ENCODE peak calls at places on chromosomes 6 and 20, in seven cellular contexts. One of them, this sample, is unnamed.

GRCh38 chr20:34709836-34710567 is 5.9 kb downstream of the TP53INP2 start:
- DNase-seq in HCEC 1CT: peak; percentile 76
- DNase-seq in IMR-90: peak; percentile 51
- DNase-seq in H7: peak; percentile 93
- DNase-seq in G401: no peak
- DNase-seq in CD8-positive, alpha-beta memory T cell: no peak
- DNase-seq in neural crest cell: peak; percentile 36
- DNase-seq in this sample: no peak

GRCh38 chr6:135568366-135568765 is 70.8 kb upstream of the AHI1 start:
- DNase-seq in neural crest cell: no peak
- DNase-seq in CD8-positive, alpha-beta memory T cell: peak; percentile 59
- DNase-seq in HCEC 1CT: peak; percentile 49
- DNase-seq in G401: no peak
- DNase-seq in H7: no peak
- DNase-seq in IMR-90: peak; percentile 95
- DNase-seq in this sample: no peak

GRCh38 chr6:2745246-2745645 is 5.5 kb downstream of the MYLK4 start:
- DNase-seq in neural crest cell: no peak
- DNase-seq in H7: no peak
- DNase-seq in CD8-positive, alpha-beta memory T cell: no peak
- DNase-seq in HCEC 1CT: no peak
- DNase-seq in G401: no peak
- DNase-seq in IMR-90: no peak
- DNase-seq in this sample: no peak

GRCh38 chr6:149362289-149362688 is 37.8 kb upstream of the SUMO4 start:
- DNase-seq in CD8-positive, alpha-beta memory T cell: no peak
- DNase-seq in HCEC 1CT: no peak
- DNase-seq in neural crest cell: no peak
- DNase-seq in H7: no peak
- DNase-seq in IMR-90: no peak
- DNase-seq in G401: no peak
- DNase-seq in this sample: no peak

GRCh38 chr6:121951918-121952379 is 447.5 kb upstream of the HSF2 start:
- DNase-seq in HCEC 1CT: peak; percentile 81
- DNase-seq in H7: no peak
- DNase-seq in G401: no peak
- DNase-seq in IMR-90: peak; percentile 80
- DNase-seq in CD8-positive, alpha-beta memory T cell: no peak
- DNase-seq in neural crest cell: no peak
- DNase-seq in this sample: no peak

GRCh38 chr6:4270799-4271198 is 135.4 kb upstream of the ECI2 start:
- DNase-seq in H7: no peak
- DNase-seq in G401: peak; percentile 95
- DNase-seq in IMR-90: peak; percentile 68
- DNase-seq in HCEC 1CT: peak; percentile 2
- DNase-seq in CD8-positive, alpha-beta memory T cell: no peak
- DNase-seq in neural crest cell: no peak
- DNase-seq in this sample: no peak

GRCh38 chr6:168027521-168027920 is 30.1 kb downstream of the KIF25 start:
- DNase-seq in HCEC 1CT: no peak
- DNase-seq in neural crest cell: no peak
- DNase-seq in IMR-90: no peak
- DNase-seq in H7: no peak
- DNase-seq in G401: no peak
- DNase-seq in CD8-positive, alpha-beta memory T cell: no peak
- DNase-seq in this sample: no peak

GRCh38 chr20:63049561-63050221 is 42.9 kb upstream of the BHLHE23 start:
- DNase-seq in CD8-positive, alpha-beta memory T cell: no peak
- DNase-seq in G401: no peak
- DNase-seq in HCEC 1CT: no peak
- DNase-seq in neural crest cell: no peak
- DNase-seq in IMR-90: no peak
- DNase-seq in H7: no peak
- DNase-seq in this sample: no peak

GRCh38 chr6:74603676-74604075 is 602.2 kb downstream of the COL12A1 start:
- DNase-seq in G401: no peak
- DNase-seq in neural crest cell: no peak
- DNase-seq in CD8-positive, alpha-beta memory T cell: no peak
- DNase-seq in IMR-90: peak; percentile 45
- DNase-seq in H7: no peak
- DNase-seq in HCEC 1CT: peak; percentile 31
- DNase-seq in this sample: no peak

GRCh38 chr6:1348675-1349074 is 36.8 kb downstream of the FOXQ1 start:
- DNase-seq in G401: no peak
- DNase-seq in CD8-positive, alpha-beta memory T cell: no peak
- DNase-seq in H7: no peak
- DNase-seq in IMR-90: peak; percentile 55
- DNase-seq in HCEC 1CT: no peak
- DNase-seq in neural crest cell: no peak
- DNase-seq in this sample: no peak

GRCh38 chr6:168072266-168072665 is 6.7 kb downstream of the FRMD1 start:
- DNase-seq in neural crest cell: no peak
- DNase-seq in HCEC 1CT: no peak
- DNase-seq in IMR-90: no peak
- DNase-seq in G401: no peak
- DNase-seq in H7: no peak
- DNase-seq in CD8-positive, alpha-beta memory T cell: no peak
- DNase-seq in this sample: no peak

GRCh38 chr6:127791779-127792528 is 108.9 kb downstream of the THEMIS start:
- DNase-seq in G401: no peak
- DNase-seq in IMR-90: no peak
- DNase-seq in neural crest cell: no peak
- DNase-seq in H7: no peak
- DNase-seq in CD8-positive, alpha-beta memory T cell: no peak
- DNase-seq in HCEC 1CT: no peak
- DNase-seq in this sample: no peak

GRCh38 chr6:35229304-35229703 is 15.5 kb downstream of the SCUBE3 start:
- DNase-seq in HCEC 1CT: no peak
- DNase-seq in IMR-90: no peak
- DNase-seq in neural crest cell: no peak
- DNase-seq in H7: no peak
- DNase-seq in CD8-positive, alpha-beta memory T cell: no peak
- DNase-seq in G401: no peak
- DNase-seq in this sample: no peak

GRCh38 chr20:39111359-39112195 is 149.4 kb downstream of the DHX35 start:
- DNase-seq in neural crest cell: no peak
- DNase-seq in H7: no peak
- DNase-seq in IMR-90: no peak
- DNase-seq in CD8-positive, alpha-beta memory T cell: no peak
- DNase-seq in G401: no peak
- DNase-seq in HCEC 1CT: no peak
- DNase-seq in this sample: no peak

GRCh38 chr6:154932562-154933027 is 62.5 kb upstream of the TIAM2 start:
- DNase-seq in H7: peak; percentile 64
- DNase-seq in G401: no peak
- DNase-seq in CD8-positive, alpha-beta memory T cell: no peak
- DNase-seq in neural crest cell: no peak
- DNase-seq in HCEC 1CT: peak; percentile 75
- DNase-seq in IMR-90: peak; percentile 78
- DNase-seq in this sample: no peak

GRCh38 chr6:51753635-51754034 is 333.8 kb downstream of the PKHD1 start:
- DNase-seq in IMR-90: no peak
- DNase-seq in neural crest cell: peak; percentile 45
- DNase-seq in HCEC 1CT: no peak
- DNase-seq in H7: peak; percentile 6
- DNase-seq in G401: peak; percentile 3
- DNase-seq in CD8-positive, alpha-beta memory T cell: no peak
- DNase-seq in this sample: no peak

GRCh38 chr6:85449388-85449817 is 480 bp upstream of the NT5E start:
- DNase-seq in H7: peak; percentile 69
- DNase-seq in CD8-positive, alpha-beta memory T cell: peak; percentile 48
- DNase-seq in G401: peak; percentile 9
- DNase-seq in HCEC 1CT: peak; percentile 82
- DNase-seq in IMR-90: peak; percentile 85
- DNase-seq in neural crest cell: peak; percentile 3
- DNase-seq in this sample: no peak

GRCh38 chr6:41278699-41279405 is 7.6 kb downstream of the TREM1 start:
- DNase-seq in HCEC 1CT: peak; percentile 52
- DNase-seq in neural crest cell: peak; percentile 46
- DNase-seq in IMR-90: peak; percentile 39
- DNase-seq in G401: peak; percentile 8
- DNase-seq in CD8-positive, alpha-beta memory T cell: peak; percentile 60
- DNase-seq in H7: peak; percentile 72
- DNase-seq in this sample: peak; percentile 22

GRCh38 chr6:134363323-134364039 is 45.6 kb upstream of the SGK1 start:
- DNase-seq in neural crest cell: no peak
- DNase-seq in CD8-positive, alpha-beta memory T cell: no peak
- DNase-seq in G401: no peak
- DNase-seq in IMR-90: peak; percentile 91
- DNase-seq in HCEC 1CT: peak; percentile 81
- DNase-seq in H7: no peak
- DNase-seq in this sample: no peak

This sample was measured in HuH-7.5.